ENCODE peak calls at places on chromosomes 13 and 19, in five cellular contexts. One of them, this sample, is unnamed.

GRCh38 chr19:58554494-58555368 is at the start of gene CHMP2A:
- DNase-seq in A172: peak; percentile 66
- DNase-seq in activated CD4-positive, alpha-beta T cell treated with anti-CD3 and anti-CD28 coated beads for 24 hours: peak; percentile 98
- DNase-seq in stimulated activated naive CD4-positive, alpha-beta T cell: no peak
- DNase-seq in cardiac muscle cell: peak; percentile 99
- DNase-seq in this sample: peak; percentile 100

GRCh38 chr13:38590796-38591507 is 95.9 kb upstream of the FREM2 start:
- DNase-seq in A172: no peak
- DNase-seq in activated CD4-positive, alpha-beta T cell treated with anti-CD3 and anti-CD28 coated beads for 24 hours: no peak
- DNase-seq in stimulated activated naive CD4-positive, alpha-beta T cell: no peak
- DNase-seq in cardiac muscle cell: peak; percentile 35
- DNase-seq in this sample: no peak

GRCh38 chr19:46902402-46902766 is 41.6 kb downstream of the ARHGAP35 start:
- DNase-seq in A172: no peak
- DNase-seq in activated CD4-positive, alpha-beta T cell treated with anti-CD3 and anti-CD28 coated beads for 24 hours: no peak
- DNase-seq in stimulated activated naive CD4-positive, alpha-beta T cell: no peak
- DNase-seq in cardiac muscle cell: no peak
- DNase-seq in this sample: no peak

GRCh38 chr13:109547942-109548860 is 238.2 kb downstream of the IRS2 start:
- DNase-seq in A172: no peak
- DNase-seq in activated CD4-positive, alpha-beta T cell treated with anti-CD3 and anti-CD28 coated beads for 24 hours: no peak
- DNase-seq in stimulated activated naive CD4-positive, alpha-beta T cell: no peak
- DNase-seq in cardiac muscle cell: peak; percentile 7
- DNase-seq in this sample: no peak

GRCh38 chr19:54481326-54481930 is 8.3 kb upstream of the CDC42EP5 start:
- DNase-seq in A172: peak; percentile 53
- DNase-seq in activated CD4-positive, alpha-beta T cell treated with anti-CD3 and anti-CD28 coated beads for 24 hours: no peak
- DNase-seq in stimulated activated naive CD4-positive, alpha-beta T cell: peak; percentile 16
- DNase-seq in cardiac muscle cell: peak; percentile 84
- DNase-seq in this sample: no peak

GRCh38 chr13:109816112-109816978 is 30.0 kb upstream of the IRS2 start:
- DNase-seq in A172: no peak
- DNase-seq in activated CD4-positive, alpha-beta T cell treated with anti-CD3 and anti-CD28 coated beads for 24 hours: no peak
- DNase-seq in stimulated activated naive CD4-positive, alpha-beta T cell: no peak
- DNase-seq in cardiac muscle cell: no peak
- DNase-seq in this sample: no peak

GRCh38 chr19:33124207-33125098 is 7.5 kb upstream of the WDR88 start:
- DNase-seq in A172: no peak
- DNase-seq in activated CD4-positive, alpha-beta T cell treated with anti-CD3 and anti-CD28 coated beads for 24 hours: no peak
- DNase-seq in stimulated activated naive CD4-positive, alpha-beta T cell: no peak
- DNase-seq in cardiac muscle cell: no peak
- DNase-seq in this sample: no peak

GRCh38 chr19:30546332-30546731 is 174.1 kb downstream of the ZNF536 start:
- DNase-seq in A172: no peak
- DNase-seq in activated CD4-positive, alpha-beta T cell treated with anti-CD3 and anti-CD28 coated beads for 24 hours: no peak
- DNase-seq in stimulated activated naive CD4-positive, alpha-beta T cell: no peak
- DNase-seq in cardiac muscle cell: no peak
- DNase-seq in this sample: no peak

GRCh38 chr19:47229674-47230121 is 1.3 kb downstream of the BBC3 start:
- DNase-seq in A172: no peak
- DNase-seq in activated CD4-positive, alpha-beta T cell treated with anti-CD3 and anti-CD28 coated beads for 24 hours: no peak
- DNase-seq in stimulated activated naive CD4-positive, alpha-beta T cell: peak; percentile 29
- DNase-seq in cardiac muscle cell: no peak
- DNase-seq in this sample: no peak

GRCh38 chr13:39040206-39040605 is 1.9 kb downstream of the NHLRC3 start:
- DNase-seq in A172: no peak
- DNase-seq in activated CD4-positive, alpha-beta T cell treated with anti-CD3 and anti-CD28 coated beads for 24 hours: no peak
- DNase-seq in stimulated activated naive CD4-positive, alpha-beta T cell: no peak
- DNase-seq in cardiac muscle cell: no peak
- DNase-seq in this sample: no peak

GRCh38 chr19:5288347-5288739 is 52.3 kb downstream of the PTPRS start:
- DNase-seq in A172: no peak
- DNase-seq in activated CD4-positive, alpha-beta T cell treated with anti-CD3 and anti-CD28 coated beads for 24 hours: no peak
- DNase-seq in stimulated activated naive CD4-positive, alpha-beta T cell: no peak
- DNase-seq in cardiac muscle cell: no peak
- DNase-seq in this sample: no peak

GRCh38 chr13:23610187-23610576 is 40.0 kb downstream of the TNFRSF19 start:
- DNase-seq in A172: peak; percentile 19
- DNase-seq in activated CD4-positive, alpha-beta T cell treated with anti-CD3 and anti-CD28 coated beads for 24 hours: no peak
- DNase-seq in stimulated activated naive CD4-positive, alpha-beta T cell: no peak
- DNase-seq in cardiac muscle cell: no peak
- DNase-seq in this sample: no peak

GRCh38 chr19:46601318-46602224 is at the start of gene CALM3:
- DNase-seq in A172: no peak
- DNase-seq in activated CD4-positive, alpha-beta T cell treated with anti-CD3 and anti-CD28 coated beads for 24 hours: no peak
- DNase-seq in stimulated activated naive CD4-positive, alpha-beta T cell: no peak
- DNase-seq in cardiac muscle cell: no peak
- DNase-seq in this sample: no peak

GRCh38 chr13:84917252-84917878 is 881.9 kb downstream of the SLITRK6 start:
- DNase-seq in A172: peak; percentile 18
- DNase-seq in activated CD4-positive, alpha-beta T cell treated with anti-CD3 and anti-CD28 coated beads for 24 hours: no peak
- DNase-seq in stimulated activated naive CD4-positive, alpha-beta T cell: no peak
- DNase-seq in cardiac muscle cell: peak; percentile 10
- DNase-seq in this sample: no peak

GRCh38 chr13:110108348-110109139 is 198.4 kb downstream of the COL4A1 start:
- DNase-seq in A172: peak; percentile 86
- DNase-seq in activated CD4-positive, alpha-beta T cell treated with anti-CD3 and anti-CD28 coated beads for 24 hours: no peak
- DNase-seq in stimulated activated naive CD4-positive, alpha-beta T cell: no peak
- DNase-seq in cardiac muscle cell: peak; percentile 81
- DNase-seq in this sample: peak; percentile 80

GRCh38 chr13:24724714-24725113 is 39.3 kb upstream of the RNF17 start:
- DNase-seq in A172: no peak
- DNase-seq in activated CD4-positive, alpha-beta T cell treated with anti-CD3 and anti-CD28 coated beads for 24 hours: no peak
- DNase-seq in stimulated activated naive CD4-positive, alpha-beta T cell: no peak
- DNase-seq in cardiac muscle cell: no peak
- DNase-seq in this sample: no peak

GRCh38 chr13:50891206-50891605 is 18.4 kb upstream of the RNASEH2B start:
- DNase-seq in A172: no peak
- DNase-seq in activated CD4-positive, alpha-beta T cell treated with anti-CD3 and anti-CD28 coated beads for 24 hours: no peak
- DNase-seq in stimulated activated naive CD4-positive, alpha-beta T cell: no peak
- DNase-seq in cardiac muscle cell: no peak
- DNase-seq in this sample: no peak

GRCh38 chr13:36819811-36820140 is 754 bp downstream of the RFXAP start:
- DNase-seq in A172: no peak
- DNase-seq in activated CD4-positive, alpha-beta T cell treated with anti-CD3 and anti-CD28 coated beads for 24 hours: peak; percentile 9
- DNase-seq in stimulated activated naive CD4-positive, alpha-beta T cell: no peak
- DNase-seq in cardiac muscle cell: peak; percentile 24
- DNase-seq in this sample: no peak

GRCh38 chr19:56116606-56117005 is 4.5 kb downstream of the ZNF787 start:
- DNase-seq in A172: no peak
- DNase-seq in activated CD4-positive, alpha-beta T cell treated with anti-CD3 and anti-CD28 coated beads for 24 hours: no peak
- DNase-seq in stimulated activated naive CD4-positive, alpha-beta T cell: no peak
- DNase-seq in cardiac muscle cell: no peak
- DNase-seq in this sample: no peak

GRCh38 chr19:1773173-1773572 is 19.9 kb downstream of the ONECUT3 start:
- DNase-seq in A172: peak; percentile 95
- DNase-seq in activated CD4-positive, alpha-beta T cell treated with anti-CD3 and anti-CD28 coated beads for 24 hours: no peak
- DNase-seq in stimulated activated naive CD4-positive, alpha-beta T cell: no peak
- DNase-seq in cardiac muscle cell: no peak
- DNase-seq in this sample: no peak

GRCh38 chr13:27942972-27943371 is 23.2 kb downstream of the PDX1 start:
- DNase-seq in A172: no peak
- DNase-seq in activated CD4-positive, alpha-beta T cell treated with anti-CD3 and anti-CD28 coated beads for 24 hours: no peak
- DNase-seq in stimulated activated naive CD4-positive, alpha-beta T cell: no peak
- DNase-seq in cardiac muscle cell: no peak
- DNase-seq in this sample: no peak

GRCh38 chr19:48881741-48882657 is 9.8 kb downstream of the PPP1R15A start:
- DNase-seq in A172: no peak
- DNase-seq in activated CD4-positive, alpha-beta T cell treated with anti-CD3 and anti-CD28 coated beads for 24 hours: no peak
- DNase-seq in stimulated activated naive CD4-positive, alpha-beta T cell: no peak
- DNase-seq in cardiac muscle cell: peak; percentile 36
- DNase-seq in this sample: no peak